ENCODE peak calls at places on chromosomes 16 and 17, in four cellular contexts. I is thyroid gland, B is gastrocnemius medialis, O is cardiac muscle cell. W is an unnamed sample.
A peak's percentile ranks its signal among the peaks of the same experiment; 100 is the strongest.

GRCh38 chr16:84044108-84044488 is 1.5 kb upstream of the SLC38A8 start:
- DNase-seq in B (no peak), I (no peak), O (peak; percentile 32), W (no peak)

GRCh38 chr16:62940573-62940972 is 904.3 kb upstream of the CDH8 start:
- DNase-seq in B (no peak), I (no peak), O (no peak), W (no peak)

GRCh38 chr17:6297960-6298359 is 137.0 kb downstream of the AIPL1 start:
- DNase-seq in B (no peak), O (no peak), I (no peak), W (no peak)

GRCh38 chr17:73480740-73481139 is 163.5 kb downstream of the SDK2 start:
- DNase-seq in I (no peak), B (no peak), O (no peak), W (no peak)

GRCh38 chr17:74466111-74466784 is at the start of gene CD300A:
- DNase-seq in B (no peak), O (no peak), I (no peak), W (peak; percentile 54)

GRCh38 chr17:29151567-29151966 is 28.6 kb downstream of the MYO18A start:
- DNase-seq in O (peak; percentile 84), I (no peak), B (no peak), W (no peak)

GRCh38 chr17:74490716-74491115 is 24.3 kb downstream of the CD300A start:
- DNase-seq in I (no peak), O (no peak), B (no peak), W (no peak)

GRCh38 chr16:27427538-27427937 is 25.6 kb downstream of the IL21R start:
- DNase-seq in I (no peak), B (no peak), O (no peak), W (peak; percentile 19)

GRCh38 chr16:49795513-49795912 is 60.4 kb downstream of the ZNF423 start:
- DNase-seq in B (no peak), O (no peak), I (no peak), W (no peak)

GRCh38 chr17:76545918-76546555 is 6.2 kb downstream of the PRCD start:
- DNase-seq in B (no peak), I (no peak), O (no peak), W (no peak)

GRCh38 chr17:76547642-76548202 is 7.9 kb downstream of the PRCD start:
- DNase-seq in O (no peak), B (no peak), I (no peak), W (no peak)

GRCh38 chr17:76547183-76547641 is 7.4 kb downstream of the PRCD start:
- DNase-seq in I (peak; percentile 64), O (peak; percentile 81), B (no peak), W (peak; percentile 51)

GRCh38 chr17:76544916-76545365 is 5.1 kb downstream of the PRCD start:
- DNase-seq in B (no peak), I (no peak), O (no peak), W (no peak)

DNA sequence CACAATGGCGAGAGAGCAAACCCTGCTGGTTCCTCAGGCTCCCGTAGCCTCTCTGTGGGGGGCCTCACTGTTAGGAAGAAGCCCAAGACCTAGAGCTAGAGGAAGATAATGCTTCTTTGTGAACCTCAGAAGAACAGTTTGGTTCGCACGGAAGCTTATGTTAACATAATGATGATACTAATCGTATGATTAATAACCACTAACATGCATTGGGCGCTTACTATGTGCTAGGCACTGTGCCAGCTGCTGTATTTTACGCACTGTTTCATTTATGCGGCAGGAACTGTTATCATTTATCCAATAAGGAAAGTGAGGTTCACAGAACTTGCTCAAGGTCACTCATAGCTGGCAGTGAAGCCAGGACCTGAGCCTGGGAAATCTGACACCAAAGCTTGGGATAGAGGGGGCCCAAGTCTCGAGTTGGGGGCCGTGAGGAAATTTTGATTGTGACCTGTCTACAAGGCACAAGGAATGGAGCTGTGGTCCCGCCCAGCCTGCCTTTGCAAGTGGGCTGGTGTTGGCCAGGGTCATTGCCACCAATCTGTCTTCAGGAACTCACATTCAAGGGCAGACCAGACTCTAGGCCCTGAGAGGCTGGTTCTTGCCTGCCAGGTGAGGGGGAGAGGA is 6.8 kb downstream of the PRCD start:
- DNase-seq in I (no peak), O (peak; percentile 90), B (no peak), W (peak; percentile 62)
- H3K27ac ChIP-seq in I (no peak overlapping the region), O (no peak overlapping the region), B (peak overlapping the region; percentile 53), W (peak overlapping the region; percentile 52)

DNA sequence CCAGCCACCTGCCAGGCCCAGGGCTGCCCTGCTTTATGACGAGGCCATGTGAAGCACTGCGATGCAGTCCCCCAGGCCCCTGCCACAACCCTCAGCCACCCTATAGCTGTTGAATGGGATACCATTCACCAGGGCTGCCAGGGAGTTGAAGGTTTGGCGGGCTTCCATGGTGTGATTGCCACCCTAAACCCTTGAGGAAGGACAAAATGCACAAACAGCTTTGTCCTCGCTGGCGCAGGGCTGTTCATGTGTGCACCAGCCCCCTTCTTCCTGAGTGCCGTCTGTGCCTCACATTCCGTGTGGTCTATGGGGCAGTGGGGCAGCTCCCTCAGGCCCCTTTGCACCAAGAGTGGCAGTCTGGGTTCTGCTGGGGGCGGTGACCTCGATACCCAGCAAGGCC is 25.3 kb downstream of the NARF start:
- DNase-seq in B (no peak), I (no peak), O (no peak), W (no peak)
- H3K27ac ChIP-seq in B (no peak overlapping the region), I (no peak overlapping the region), O (no peak overlapping the region), W (no peak overlapping the region)

GRCh38 chr17:30957741-30958140 is 13.1 kb upstream of the RNF135 start:
- DNase-seq in B (no peak), O (no peak), I (no peak), W (no peak)
- H3K27ac ChIP-seq in B (no peak overlapping the region), O (no peak overlapping the region), I (no peak overlapping the region), W (peak overlapping the region; percentile 9)

GRCh38 chr17:43736389-43736788 is 22.2 kb downstream of the SOST start:
- DNase-seq in O (no peak), I (no peak), B (no peak), W (no peak)

GRCh38 chr17:43737722-43738121 is 20.9 kb downstream of the SOST start:
- DNase-seq in O (no peak), I (no peak), B (no peak), W (no peak)

GRCh38 chr17:43745541-43745940 is 13.1 kb downstream of the SOST start:
- DNase-seq in I (no peak), B (no peak), O (no peak), W (no peak)

DNA sequence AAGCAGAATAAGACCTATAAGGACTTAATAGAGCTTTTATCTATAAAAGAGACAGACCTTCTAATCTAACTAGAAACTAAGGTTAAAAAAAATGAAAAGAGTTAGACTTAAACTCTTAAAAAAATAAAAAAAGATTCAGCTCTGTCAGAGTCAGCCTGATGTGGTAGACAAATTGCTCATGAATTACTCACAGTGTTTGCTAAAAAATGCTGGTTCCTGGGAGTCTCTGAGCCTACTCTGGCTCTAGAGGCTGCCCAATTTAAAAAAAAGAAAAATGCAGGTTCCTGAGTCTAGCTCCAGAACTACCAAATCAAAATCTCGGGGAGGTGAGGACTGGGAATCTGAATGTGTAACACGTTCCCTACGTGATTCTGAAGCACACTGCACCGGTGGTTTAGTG is 18.1 kb downstream of the SOST start:
- DNase-seq in O (peak; percentile 44), I (no peak), B (no peak), W (no peak)
- H3K27ac ChIP-seq in O (no peak overlapping the region), I (no peak overlapping the region), B (no peak overlapping the region), W (no peak overlapping the region)

GRCh38 chr16:4518281-4518680 is 20.3 kb downstream of the CDIP1 start:
- DNase-seq in B (no peak), O (no peak), I (no peak), W (no peak)

GRCh38 chr16:4517812-4518211 is 20.8 kb downstream of the CDIP1 start:
- DNase-seq in I (no peak), B (no peak), O (peak; percentile 57), W (no peak)

GRCh38 chr16:4521971-4522623 is 16.5 kb downstream of the CDIP1 start:
- DNase-seq in O (peak; percentile 33), I (no peak), B (no peak), W (no peak)

GRCh38 chr16:4520913-4521312 is 17.7 kb downstream of the CDIP1 start:
- DNase-seq in O (no peak), B (no peak), I (no peak), W (no peak)

GRCh38 chr16:4519274-4520058 is 19.1 kb downstream of the CDIP1 start:
- DNase-seq in B (no peak), I (no peak), O (no peak), W (no peak)
- H3K27ac ChIP-seq in B (no peak overlapping the region), I (no peak overlapping the region), O (no peak overlapping the region), W (no peak overlapping the region)

DNA sequence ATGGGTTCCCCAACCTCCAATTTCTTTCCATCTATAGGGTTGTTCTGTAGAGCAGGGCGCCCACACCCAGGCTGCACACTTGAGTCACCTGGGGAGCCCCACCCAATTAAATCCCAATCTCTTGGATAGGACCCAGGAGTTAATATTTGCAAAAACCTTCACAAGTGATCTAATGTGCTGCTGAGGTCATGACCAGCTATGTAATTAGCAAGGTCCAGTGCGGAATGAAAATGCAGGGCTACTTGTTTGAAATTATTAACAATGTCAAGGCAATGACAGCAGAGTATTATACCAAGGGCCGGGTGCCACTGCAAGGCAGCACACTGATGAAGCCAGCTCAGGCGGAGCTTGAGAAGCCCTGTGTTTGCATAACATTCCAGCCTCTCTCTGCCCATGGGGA is 302.7 kb downstream of the MAF start:
- DNase-seq in O (no peak), I (no peak), B (no peak), W (no peak)
- H3K27ac ChIP-seq in O (no peak overlapping the region), I (no peak overlapping the region), B (no peak overlapping the region), W (no peak overlapping the region)

GRCh38 chr17:16148596-16148995 is 66.7 kb downstream of the NCOR1 start:
- DNase-seq in O (no peak), I (no peak), B (no peak), W (no peak)

DNA sequence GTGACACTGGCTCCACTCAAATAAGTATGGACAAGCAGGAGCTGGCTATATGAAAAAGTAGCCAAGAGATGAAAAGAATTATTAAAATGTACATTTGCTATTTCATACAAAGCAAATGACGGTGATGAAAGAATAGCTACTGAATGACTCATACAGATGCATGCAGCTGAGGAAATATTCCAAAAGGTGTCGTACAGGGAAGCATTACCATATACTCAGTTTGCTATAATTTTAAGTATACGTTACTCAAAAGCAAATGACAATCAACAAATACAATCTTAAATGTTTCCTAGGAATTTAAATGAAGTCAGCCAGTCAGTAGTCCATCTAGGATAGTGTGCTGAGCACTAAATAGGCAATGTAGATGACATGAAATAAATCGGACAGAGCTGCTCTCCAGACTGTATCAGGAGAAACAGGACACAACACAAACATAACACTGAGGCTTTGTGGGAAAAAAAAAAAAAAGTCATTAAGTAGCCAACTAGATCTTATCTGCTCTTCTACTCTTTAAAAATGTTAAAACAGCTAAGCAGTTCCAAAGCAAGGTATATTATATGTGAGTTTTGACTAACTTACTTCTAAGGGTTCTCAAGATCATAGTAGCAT is 65.0 kb downstream of the NCOR1 start:
- DNase-seq in I (no peak), O (peak; percentile 66), B (no peak), W (no peak)
- H3K27ac ChIP-seq in I (no peak overlapping the region), O (no peak overlapping the region), B (no peak overlapping the region), W (no peak overlapping the region)

GRCh38 chr17:30211371-30211770 is 24.1 kb downstream of the SLC6A4 start:
- DNase-seq in O (no peak), I (no peak), B (no peak), W (no peak)

GRCh38 chr17:30208214-30208613 is 27.3 kb downstream of the SLC6A4 start:
- DNase-seq in I (no peak), B (no peak), O (no peak), W (no peak)

GRCh38 chr17:30212750-30213149 is 22.7 kb downstream of the SLC6A4 start:
- DNase-seq in B (no peak), I (no peak), O (no peak), W (no peak)

GRCh38 chr17:30210366-30210765 is 25.1 kb downstream of the SLC6A4 start:
- DNase-seq in I (no peak), B (no peak), O (no peak), W (no peak)

GRCh38 chr17:30210901-30211300 is 24.6 kb downstream of the SLC6A4 start:
- DNase-seq in I (no peak), O (no peak), B (no peak), W (no peak)
- H3K27ac ChIP-seq in I (no peak overlapping the region), O (no peak overlapping the region), B (no peak overlapping the region), W (no peak overlapping the region)

W was measured in stomach.